ENCODE peak calls at places on chromosomes 7 and 10, in nine cellular contexts. One of them, this sample, is unnamed.

GRCh38 chr10:37289833-37290464 is 164.6 kb downstream of the ANKRD30A start:
- DNase-seq in stimulated activated CD4-positive, alpha-beta T cell treated with anti-CD3 and anti-CD28 coated beads, TNF-alpha, amount 100 ng/mL, for 48 hours: no peak
- DNase-seq in GM12891: no peak
- DNase-seq in neuronal stem cell: no peak
- DNase-seq in CD8-positive, alpha-beta memory T cell: no peak
- DNase-seq in T-helper 2 cell: no peak
- DNase-seq in GM19239: no peak
- DNase-seq in mesothelial cell of epicardium: no peak
- DNase-seq in activated CD4-positive, alpha-beta T cell treated with anti-CD3 and anti-CD28 coated beads, Interleukin-2, amount 10 ng/mL, durations not matched to agents 7 days and 5 days: no peak
- DNase-seq in this sample: no peak

GRCh38 chr10:75294518-75294865 is 58.7 kb upstream of the COMTD1 start:
- DNase-seq in stimulated activated CD4-positive, alpha-beta T cell treated with anti-CD3 and anti-CD28 coated beads, TNF-alpha, amount 100 ng/mL, for 48 hours: no peak
- DNase-seq in GM12891: no peak
- DNase-seq in neuronal stem cell: no peak
- DNase-seq in CD8-positive, alpha-beta memory T cell: no peak
- DNase-seq in T-helper 2 cell: no peak
- DNase-seq in GM19239: no peak
- DNase-seq in mesothelial cell of epicardium: peak
- DNase-seq in activated CD4-positive, alpha-beta T cell treated with anti-CD3 and anti-CD28 coated beads, Interleukin-2, amount 10 ng/mL, durations not matched to agents 7 days and 5 days: no peak
- DNase-seq in this sample: no peak

GRCh38 chr10:75525067-75525466 is 93.6 kb downstream of the LRMDA start:
- DNase-seq in stimulated activated CD4-positive, alpha-beta T cell treated with anti-CD3 and anti-CD28 coated beads, TNF-alpha, amount 100 ng/mL, for 48 hours: no peak
- DNase-seq in GM12891: no peak
- DNase-seq in neuronal stem cell: no peak
- DNase-seq in CD8-positive, alpha-beta memory T cell: no peak
- DNase-seq in T-helper 2 cell: no peak
- DNase-seq in GM19239: no peak
- DNase-seq in mesothelial cell of epicardium: no peak
- DNase-seq in activated CD4-positive, alpha-beta T cell treated with anti-CD3 and anti-CD28 coated beads, Interleukin-2, amount 10 ng/mL, durations not matched to agents 7 days and 5 days: no peak
- DNase-seq in this sample: no peak

GRCh38 chr7:143467724-143468123 is 9.9 kb upstream of the TAS2R41 start:
- DNase-seq in stimulated activated CD4-positive, alpha-beta T cell treated with anti-CD3 and anti-CD28 coated beads, TNF-alpha, amount 100 ng/mL, for 48 hours: no peak
- DNase-seq in GM12891: no peak
- DNase-seq in neuronal stem cell: no peak
- DNase-seq in CD8-positive, alpha-beta memory T cell: no peak
- DNase-seq in T-helper 2 cell: no peak
- DNase-seq in GM19239: no peak
- DNase-seq in mesothelial cell of epicardium: no peak
- DNase-seq in activated CD4-positive, alpha-beta T cell treated with anti-CD3 and anti-CD28 coated beads, Interleukin-2, amount 10 ng/mL, durations not matched to agents 7 days and 5 days: no peak
- DNase-seq in this sample: no peak

GRCh38 chr10:120632936-120633335 is 175.9 kb downstream of the PLPP4 start:
- DNase-seq in stimulated activated CD4-positive, alpha-beta T cell treated with anti-CD3 and anti-CD28 coated beads, TNF-alpha, amount 100 ng/mL, for 48 hours: no peak
- DNase-seq in GM12891: no peak
- DNase-seq in neuronal stem cell: no peak
- DNase-seq in CD8-positive, alpha-beta memory T cell: no peak
- DNase-seq in T-helper 2 cell: no peak
- DNase-seq in GM19239: no peak
- DNase-seq in mesothelial cell of epicardium: no peak
- DNase-seq in activated CD4-positive, alpha-beta T cell treated with anti-CD3 and anti-CD28 coated beads, Interleukin-2, amount 10 ng/mL, durations not matched to agents 7 days and 5 days: no peak
- DNase-seq in this sample: no peak

GRCh38 chr7:28747404-28747803 is 210.7 kb downstream of the TRIL start:
- DNase-seq in stimulated activated CD4-positive, alpha-beta T cell treated with anti-CD3 and anti-CD28 coated beads, TNF-alpha, amount 100 ng/mL, for 48 hours: no peak
- DNase-seq in GM12891: no peak
- DNase-seq in neuronal stem cell: no peak
- DNase-seq in CD8-positive, alpha-beta memory T cell: no peak
- DNase-seq in T-helper 2 cell: no peak
- DNase-seq in GM19239: no peak
- DNase-seq in mesothelial cell of epicardium: no peak
- DNase-seq in activated CD4-positive, alpha-beta T cell treated with anti-CD3 and anti-CD28 coated beads, Interleukin-2, amount 10 ng/mL, durations not matched to agents 7 days and 5 days: no peak
- DNase-seq in this sample: no peak

GRCh38 chr7:131302453-131302852 is 25.2 kb upstream of the MKLN1 start:
- DNase-seq in stimulated activated CD4-positive, alpha-beta T cell treated with anti-CD3 and anti-CD28 coated beads, TNF-alpha, amount 100 ng/mL, for 48 hours: no peak
- DNase-seq in GM12891: no peak
- DNase-seq in neuronal stem cell: no peak
- DNase-seq in CD8-positive, alpha-beta memory T cell: no peak
- DNase-seq in T-helper 2 cell: no peak
- DNase-seq in GM19239: no peak
- DNase-seq in mesothelial cell of epicardium: no peak
- DNase-seq in activated CD4-positive, alpha-beta T cell treated with anti-CD3 and anti-CD28 coated beads, Interleukin-2, amount 10 ng/mL, durations not matched to agents 7 days and 5 days: no peak
- DNase-seq in this sample: no peak

GRCh38 chr10:1968257-1969025 is 231.1 kb upstream of the ADARB2 start:
- DNase-seq in stimulated activated CD4-positive, alpha-beta T cell treated with anti-CD3 and anti-CD28 coated beads, TNF-alpha, amount 100 ng/mL, for 48 hours: no peak
- DNase-seq in GM12891: no peak
- DNase-seq in neuronal stem cell: no peak
- DNase-seq in CD8-positive, alpha-beta memory T cell: no peak
- DNase-seq in T-helper 2 cell: no peak
- DNase-seq in GM19239: no peak
- DNase-seq in mesothelial cell of epicardium: no peak
- DNase-seq in activated CD4-positive, alpha-beta T cell treated with anti-CD3 and anti-CD28 coated beads, Interleukin-2, amount 10 ng/mL, durations not matched to agents 7 days and 5 days: no peak
- DNase-seq in this sample: no peak

GRCh38 chr7:22443370-22444180 is 56.4 kb downstream of the STEAP1B start:
- DNase-seq in stimulated activated CD4-positive, alpha-beta T cell treated with anti-CD3 and anti-CD28 coated beads, TNF-alpha, amount 100 ng/mL, for 48 hours: no peak
- DNase-seq in GM12891: no peak
- DNase-seq in neuronal stem cell: no peak
- DNase-seq in CD8-positive, alpha-beta memory T cell: no peak
- DNase-seq in T-helper 2 cell: no peak
- DNase-seq in GM19239: no peak
- DNase-seq in mesothelial cell of epicardium: no peak
- DNase-seq in activated CD4-positive, alpha-beta T cell treated with anti-CD3 and anti-CD28 coated beads, Interleukin-2, amount 10 ng/mL, durations not matched to agents 7 days and 5 days: no peak
- DNase-seq in this sample: no peak

GRCh38 chr7:70614237-70614984 is 517.5 kb upstream of the GALNT17 start:
- DNase-seq in stimulated activated CD4-positive, alpha-beta T cell treated with anti-CD3 and anti-CD28 coated beads, TNF-alpha, amount 100 ng/mL, for 48 hours: no peak
- DNase-seq in GM12891: no peak
- DNase-seq in neuronal stem cell: no peak
- DNase-seq in CD8-positive, alpha-beta memory T cell: no peak
- DNase-seq in T-helper 2 cell: no peak
- DNase-seq in GM19239: no peak
- DNase-seq in mesothelial cell of epicardium: no peak
- DNase-seq in activated CD4-positive, alpha-beta T cell treated with anti-CD3 and anti-CD28 coated beads, Interleukin-2, amount 10 ng/mL, durations not matched to agents 7 days and 5 days: no peak
- DNase-seq in this sample: peak

GRCh38 chr7:23105086-23105643 is 420 bp upstream of the KLHL7 start:
- DNase-seq in stimulated activated CD4-positive, alpha-beta T cell treated with anti-CD3 and anti-CD28 coated beads, TNF-alpha, amount 100 ng/mL, for 48 hours: no peak
- DNase-seq in GM12891: no peak
- DNase-seq in neuronal stem cell: no peak
- DNase-seq in CD8-positive, alpha-beta memory T cell: no peak
- DNase-seq in T-helper 2 cell: no peak
- DNase-seq in GM19239: no peak
- DNase-seq in mesothelial cell of epicardium: no peak
- DNase-seq in activated CD4-positive, alpha-beta T cell treated with anti-CD3 and anti-CD28 coated beads, Interleukin-2, amount 10 ng/mL, durations not matched to agents 7 days and 5 days: no peak
- DNase-seq in this sample: no peak

GRCh38 chr7:127393370-127394058 is 1.0 kb upstream of the ZNF800 start:
- DNase-seq in stimulated activated CD4-positive, alpha-beta T cell treated with anti-CD3 and anti-CD28 coated beads, TNF-alpha, amount 100 ng/mL, for 48 hours: no peak
- DNase-seq in GM12891: no peak
- DNase-seq in neuronal stem cell: peak
- DNase-seq in CD8-positive, alpha-beta memory T cell: no peak
- DNase-seq in T-helper 2 cell: no peak
- DNase-seq in GM19239: no peak
- DNase-seq in mesothelial cell of epicardium: peak
- DNase-seq in activated CD4-positive, alpha-beta T cell treated with anti-CD3 and anti-CD28 coated beads, Interleukin-2, amount 10 ng/mL, durations not matched to agents 7 days and 5 days: no peak
- DNase-seq in this sample: peak

GRCh38 chr7:20365486-20365885 is 34.8 kb downstream of the ITGB8 start:
- DNase-seq in stimulated activated CD4-positive, alpha-beta T cell treated with anti-CD3 and anti-CD28 coated beads, TNF-alpha, amount 100 ng/mL, for 48 hours: no peak
- DNase-seq in GM12891: no peak
- DNase-seq in neuronal stem cell: no peak
- DNase-seq in CD8-positive, alpha-beta memory T cell: no peak
- DNase-seq in T-helper 2 cell: no peak
- DNase-seq in GM19239: no peak
- DNase-seq in mesothelial cell of epicardium: no peak
- DNase-seq in activated CD4-positive, alpha-beta T cell treated with anti-CD3 and anti-CD28 coated beads, Interleukin-2, amount 10 ng/mL, durations not matched to agents 7 days and 5 days: no peak
- DNase-seq in this sample: no peak

GRCh38 chr7:122485841-122486240 is 181.3 kb upstream of the FEZF1 start:
- DNase-seq in stimulated activated CD4-positive, alpha-beta T cell treated with anti-CD3 and anti-CD28 coated beads, TNF-alpha, amount 100 ng/mL, for 48 hours: no peak
- DNase-seq in GM12891: no peak
- DNase-seq in neuronal stem cell: no peak
- DNase-seq in CD8-positive, alpha-beta memory T cell: no peak
- DNase-seq in T-helper 2 cell: no peak
- DNase-seq in GM19239: no peak
- DNase-seq in mesothelial cell of epicardium: no peak
- DNase-seq in activated CD4-positive, alpha-beta T cell treated with anti-CD3 and anti-CD28 coated beads, Interleukin-2, amount 10 ng/mL, durations not matched to agents 7 days and 5 days: no peak
- DNase-seq in this sample: no peak

GRCh38 chr10:124494050-124494807 is 32.6 kb downstream of the LHPP start:
- DNase-seq in stimulated activated CD4-positive, alpha-beta T cell treated with anti-CD3 and anti-CD28 coated beads, TNF-alpha, amount 100 ng/mL, for 48 hours: no peak
- DNase-seq in GM12891: peak
- DNase-seq in neuronal stem cell: no peak
- DNase-seq in CD8-positive, alpha-beta memory T cell: no peak
- DNase-seq in T-helper 2 cell: no peak
- DNase-seq in GM19239: peak
- DNase-seq in mesothelial cell of epicardium: no peak
- DNase-seq in activated CD4-positive, alpha-beta T cell treated with anti-CD3 and anti-CD28 coated beads, Interleukin-2, amount 10 ng/mL, durations not matched to agents 7 days and 5 days: no peak
- DNase-seq in this sample: no peak

GRCh38 chr10:124105594-124105993 is 12.2 kb upstream of the CHST15 start:
- DNase-seq in stimulated activated CD4-positive, alpha-beta T cell treated with anti-CD3 and anti-CD28 coated beads, TNF-alpha, amount 100 ng/mL, for 48 hours: no peak
- DNase-seq in GM12891: no peak
- DNase-seq in neuronal stem cell: no peak
- DNase-seq in CD8-positive, alpha-beta memory T cell: no peak
- DNase-seq in T-helper 2 cell: no peak
- DNase-seq in GM19239: no peak
- DNase-seq in mesothelial cell of epicardium: no peak
- DNase-seq in activated CD4-positive, alpha-beta T cell treated with anti-CD3 and anti-CD28 coated beads, Interleukin-2, amount 10 ng/mL, durations not matched to agents 7 days and 5 days: no peak
- DNase-seq in this sample: peak

GRCh38 chr7:127177156-127177555 is 75.6 kb downstream of the GRM8 start:
- DNase-seq in stimulated activated CD4-positive, alpha-beta T cell treated with anti-CD3 and anti-CD28 coated beads, TNF-alpha, amount 100 ng/mL, for 48 hours: no peak
- DNase-seq in GM12891: no peak
- DNase-seq in neuronal stem cell: no peak
- DNase-seq in CD8-positive, alpha-beta memory T cell: no peak
- DNase-seq in T-helper 2 cell: no peak
- DNase-seq in GM19239: no peak
- DNase-seq in mesothelial cell of epicardium: no peak
- DNase-seq in activated CD4-positive, alpha-beta T cell treated with anti-CD3 and anti-CD28 coated beads, Interleukin-2, amount 10 ng/mL, durations not matched to agents 7 days and 5 days: no peak
- DNase-seq in this sample: no peak

GRCh38 chr10:118983263-118983662 is 46.3 kb upstream of the NANOS1 start:
- DNase-seq in stimulated activated CD4-positive, alpha-beta T cell treated with anti-CD3 and anti-CD28 coated beads, TNF-alpha, amount 100 ng/mL, for 48 hours: no peak
- DNase-seq in GM12891: no peak
- DNase-seq in neuronal stem cell: no peak
- DNase-seq in CD8-positive, alpha-beta memory T cell: no peak
- DNase-seq in T-helper 2 cell: no peak
- DNase-seq in GM19239: no peak
- DNase-seq in mesothelial cell of epicardium: no peak
- DNase-seq in activated CD4-positive, alpha-beta T cell treated with anti-CD3 and anti-CD28 coated beads, Interleukin-2, amount 10 ng/mL, durations not matched to agents 7 days and 5 days: no peak
- DNase-seq in this sample: no peak

GRCh38 chr10:133158437-133158755 is 1.6 kb upstream of the KNDC1 start:
- DNase-seq in stimulated activated CD4-positive, alpha-beta T cell treated with anti-CD3 and anti-CD28 coated beads, TNF-alpha, amount 100 ng/mL, for 48 hours: no peak
- DNase-seq in GM12891: no peak
- DNase-seq in neuronal stem cell: no peak
- DNase-seq in CD8-positive, alpha-beta memory T cell: no peak
- DNase-seq in T-helper 2 cell: no peak
- DNase-seq in GM19239: no peak
- DNase-seq in mesothelial cell of epicardium: no peak
- DNase-seq in activated CD4-positive, alpha-beta T cell treated with anti-CD3 and anti-CD28 coated beads, Interleukin-2, amount 10 ng/mL, durations not matched to agents 7 days and 5 days: no peak
- DNase-seq in this sample: no peak

GRCh38 chr10:5614081-5614721 is 52.2 kb downstream of the ASB13 start:
- DNase-seq in stimulated activated CD4-positive, alpha-beta T cell treated with anti-CD3 and anti-CD28 coated beads, TNF-alpha, amount 100 ng/mL, for 48 hours: no peak
- DNase-seq in GM12891: no peak
- DNase-seq in neuronal stem cell: no peak
- DNase-seq in CD8-positive, alpha-beta memory T cell: no peak
- DNase-seq in T-helper 2 cell: no peak
- DNase-seq in GM19239: no peak
- DNase-seq in mesothelial cell of epicardium: no peak
- DNase-seq in activated CD4-positive, alpha-beta T cell treated with anti-CD3 and anti-CD28 coated beads, Interleukin-2, amount 10 ng/mL, durations not matched to agents 7 days and 5 days: no peak
- DNase-seq in this sample: peak

GRCh38 chr10:112361951-112362770 is 11.8 kb upstream of the ACSL5 start:
- DNase-seq in stimulated activated CD4-positive, alpha-beta T cell treated with anti-CD3 and anti-CD28 coated beads, TNF-alpha, amount 100 ng/mL, for 48 hours: no peak
- DNase-seq in GM12891: no peak
- DNase-seq in neuronal stem cell: no peak
- DNase-seq in CD8-positive, alpha-beta memory T cell: no peak
- DNase-seq in T-helper 2 cell: no peak
- DNase-seq in GM19239: no peak
- DNase-seq in mesothelial cell of epicardium: no peak
- DNase-seq in activated CD4-positive, alpha-beta T cell treated with anti-CD3 and anti-CD28 coated beads, Interleukin-2, amount 10 ng/mL, durations not matched to agents 7 days and 5 days: no peak
- DNase-seq in this sample: peak

GRCh38 chr10:484441-484924 is 205.0 kb downstream of the DIP2C start:
- DNase-seq in stimulated activated CD4-positive, alpha-beta T cell treated with anti-CD3 and anti-CD28 coated beads, TNF-alpha, amount 100 ng/mL, for 48 hours: no peak
- DNase-seq in GM12891: peak
- DNase-seq in neuronal stem cell: no peak
- DNase-seq in CD8-positive, alpha-beta memory T cell: peak
- DNase-seq in T-helper 2 cell: no peak
- DNase-seq in GM19239: no peak
- DNase-seq in mesothelial cell of epicardium: no peak
- DNase-seq in activated CD4-positive, alpha-beta T cell treated with anti-CD3 and anti-CD28 coated beads, Interleukin-2, amount 10 ng/mL, durations not matched to agents 7 days and 5 days: peak
- DNase-seq in this sample: no peak

GRCh38 chr7:85529831-85530230 is 343.0 kb upstream of the SEMA3D start:
- DNase-seq in stimulated activated CD4-positive, alpha-beta T cell treated with anti-CD3 and anti-CD28 coated beads, TNF-alpha, amount 100 ng/mL, for 48 hours: no peak
- DNase-seq in GM12891: no peak
- DNase-seq in neuronal stem cell: no peak
- DNase-seq in CD8-positive, alpha-beta memory T cell: no peak
- DNase-seq in T-helper 2 cell: no peak
- DNase-seq in GM19239: no peak
- DNase-seq in mesothelial cell of epicardium: no peak
- DNase-seq in activated CD4-positive, alpha-beta T cell treated with anti-CD3 and anti-CD28 coated beads, Interleukin-2, amount 10 ng/mL, durations not matched to agents 7 days and 5 days: no peak
- DNase-seq in this sample: peak

GRCh38 chr10:126049741-126050140 is 153.4 kb downstream of the FANK1 start:
- DNase-seq in stimulated activated CD4-positive, alpha-beta T cell treated with anti-CD3 and anti-CD28 coated beads, TNF-alpha, amount 100 ng/mL, for 48 hours: no peak
- DNase-seq in GM12891: no peak
- DNase-seq in neuronal stem cell: no peak
- DNase-seq in CD8-positive, alpha-beta memory T cell: no peak
- DNase-seq in T-helper 2 cell: no peak
- DNase-seq in GM19239: no peak
- DNase-seq in mesothelial cell of epicardium: no peak
- DNase-seq in activated CD4-positive, alpha-beta T cell treated with anti-CD3 and anti-CD28 coated beads, Interleukin-2, amount 10 ng/mL, durations not matched to agents 7 days and 5 days: no peak
- DNase-seq in this sample: peak

GRCh38 chr7:135188298-135188984 is 17.9 kb upstream of the CYREN start:
- DNase-seq in stimulated activated CD4-positive, alpha-beta T cell treated with anti-CD3 and anti-CD28 coated beads, TNF-alpha, amount 100 ng/mL, for 48 hours: no peak
- DNase-seq in GM12891: no peak
- DNase-seq in neuronal stem cell: no peak
- DNase-seq in CD8-positive, alpha-beta memory T cell: no peak
- DNase-seq in T-helper 2 cell: no peak
- DNase-seq in GM19239: no peak
- DNase-seq in mesothelial cell of epicardium: no peak
- DNase-seq in activated CD4-positive, alpha-beta T cell treated with anti-CD3 and anti-CD28 coated beads, Interleukin-2, amount 10 ng/mL, durations not matched to agents 7 days and 5 days: no peak
- DNase-seq in this sample: no peak

GRCh38 chr10:43881657-43882056 is 233.0 kb upstream of the ZNF32 start:
- DNase-seq in stimulated activated CD4-positive, alpha-beta T cell treated with anti-CD3 and anti-CD28 coated beads, TNF-alpha, amount 100 ng/mL, for 48 hours: no peak
- DNase-seq in GM12891: no peak
- DNase-seq in neuronal stem cell: no peak
- DNase-seq in CD8-positive, alpha-beta memory T cell: no peak
- DNase-seq in T-helper 2 cell: no peak
- DNase-seq in GM19239: no peak
- DNase-seq in mesothelial cell of epicardium: no peak
- DNase-seq in activated CD4-positive, alpha-beta T cell treated with anti-CD3 and anti-CD28 coated beads, Interleukin-2, amount 10 ng/mL, durations not matched to agents 7 days and 5 days: no peak
- DNase-seq in this sample: no peak

GRCh38 chr7:123622660-123623386 is 21.2 kb downstream of the ASB15 start:
- DNase-seq in stimulated activated CD4-positive, alpha-beta T cell treated with anti-CD3 and anti-CD28 coated beads, TNF-alpha, amount 100 ng/mL, for 48 hours: no peak
- DNase-seq in GM12891: no peak
- DNase-seq in neuronal stem cell: no peak
- DNase-seq in CD8-positive, alpha-beta memory T cell: no peak
- DNase-seq in T-helper 2 cell: no peak
- DNase-seq in GM19239: no peak
- DNase-seq in mesothelial cell of epicardium: no peak
- DNase-seq in activated CD4-positive, alpha-beta T cell treated with anti-CD3 and anti-CD28 coated beads, Interleukin-2, amount 10 ng/mL, durations not matched to agents 7 days and 5 days: no peak
- DNase-seq in this sample: no peak

GRCh38 chr7:99108615-99109014 is 35.3 kb downstream of the SMURF1 start:
- DNase-seq in stimulated activated CD4-positive, alpha-beta T cell treated with anti-CD3 and anti-CD28 coated beads, TNF-alpha, amount 100 ng/mL, for 48 hours: no peak
- DNase-seq in GM12891: no peak
- DNase-seq in neuronal stem cell: no peak
- DNase-seq in CD8-positive, alpha-beta memory T cell: no peak
- DNase-seq in T-helper 2 cell: no peak
- DNase-seq in GM19239: no peak
- DNase-seq in mesothelial cell of epicardium: no peak
- DNase-seq in activated CD4-positive, alpha-beta T cell treated with anti-CD3 and anti-CD28 coated beads, Interleukin-2, amount 10 ng/mL, durations not matched to agents 7 days and 5 days: no peak
- DNase-seq in this sample: peak

GRCh38 chr7:13117103-13117502 is 429.7 kb downstream of the ARL4A start:
- DNase-seq in stimulated activated CD4-positive, alpha-beta T cell treated with anti-CD3 and anti-CD28 coated beads, TNF-alpha, amount 100 ng/mL, for 48 hours: no peak
- DNase-seq in GM12891: no peak
- DNase-seq in neuronal stem cell: no peak
- DNase-seq in CD8-positive, alpha-beta memory T cell: no peak
- DNase-seq in T-helper 2 cell: no peak
- DNase-seq in GM19239: no peak
- DNase-seq in mesothelial cell of epicardium: no peak
- DNase-seq in activated CD4-positive, alpha-beta T cell treated with anti-CD3 and anti-CD28 coated beads, Interleukin-2, amount 10 ng/mL, durations not matched to agents 7 days and 5 days: no peak
- DNase-seq in this sample: peak

GRCh38 chr10:110556993-110557601 is 10.4 kb upstream of the SMC3 start:
- DNase-seq in stimulated activated CD4-positive, alpha-beta T cell treated with anti-CD3 and anti-CD28 coated beads, TNF-alpha, amount 100 ng/mL, for 48 hours: peak
- DNase-seq in GM12891: peak
- DNase-seq in neuronal stem cell: peak
- DNase-seq in CD8-positive, alpha-beta memory T cell: peak
- DNase-seq in T-helper 2 cell: no peak
- DNase-seq in GM19239: peak
- DNase-seq in mesothelial cell of epicardium: no peak
- DNase-seq in activated CD4-positive, alpha-beta T cell treated with anti-CD3 and anti-CD28 coated beads, Interleukin-2, amount 10 ng/mL, durations not matched to agents 7 days and 5 days: peak
- DNase-seq in this sample: peak

GRCh38 chr10:98294270-98294627 is 26.3 kb upstream of the LOXL4 start:
- DNase-seq in stimulated activated CD4-positive, alpha-beta T cell treated with anti-CD3 and anti-CD28 coated beads, TNF-alpha, amount 100 ng/mL, for 48 hours: no peak
- DNase-seq in GM12891: no peak
- DNase-seq in neuronal stem cell: no peak
- DNase-seq in CD8-positive, alpha-beta memory T cell: no peak
- DNase-seq in T-helper 2 cell: no peak
- DNase-seq in GM19239: no peak
- DNase-seq in mesothelial cell of epicardium: no peak
- DNase-seq in activated CD4-positive, alpha-beta T cell treated with anti-CD3 and anti-CD28 coated beads, Interleukin-2, amount 10 ng/mL, durations not matched to agents 7 days and 5 days: no peak
- DNase-seq in this sample: no peak

This sample was measured in EL.